ENCODE peak calls at places on chromosome 19, in six cellular contexts. F is transverse colon, I is esophagus squamous epithelium, V is osteoblast, E is astrocyte, J is pancreas. Z is an unnamed sample. For H3K4me1 and H3K36me3, the result is how much of the 10 kb centered on the place peaks cover.

GRCh38 chr19:12913011-12913561 is 6.0 kb downstream of the SYCE2 start:
- DNase-seq in F (peak), I (no peak), V (peak), E (peak), J (peak), Z (no peak)

GRCh38 chr19:38229585-38230073 is 5.6 kb upstream of the DPF1 start:
- DNase-seq in F (peak), I (no peak), V (peak), E (peak), J (peak), Z (peak)

GRCh38 chr19:21022996-21023395 is 2.5 kb downstream of the ZNF430 start:
- DNase-seq in F (no peak), I (no peak), V (peak), E (peak), J (no peak), Z (no peak)

GRCh38 chr19:9406798-9407352 is 28.5 kb downstream of the ZNF266 start:
- DNase-seq in F (peak), I (no peak), V (peak), E (peak), J (peak), Z (peak)

GRCh38 chr19:43790587-43790986 is 9.8 kb upstream of the KCNN4 start:
- DNase-seq in F (no peak), I (no peak), V (no peak), E (no peak), J (no peak), Z (no peak)

GRCh38 chr19:33296473-33297060 is 5.8 kb downstream of the CEBPA start:
- DNase-seq in F (no peak), I (no peak), V (peak), E (no peak), J (no peak), Z (no peak)

GRCh38 chr19:47158367-47158791 is 27.7 kb downstream of the SAE1 start:
- DNase-seq in F (peak), I (no peak), V (no peak), E (no peak), J (no peak), Z (no peak)

GRCh38 chr19:21202865-21203494 is 61.1 kb downstream of the ZNF431 start:
- DNase-seq in F (no peak), I (no peak), V (peak), E (peak), J (no peak), Z (no peak)

GRCh38 chr19:18229474-18229873 is 3.2 kb upstream of the PDE4C start:
- DNase-seq in F (no peak), I (no peak), V (peak), E (no peak), J (no peak), Z (no peak)

GRCh38 chr19:52734893-52735661 is at the start of gene ZNF611:
- DNase-seq in F (peak), I (peak), V (peak), E (peak), J (peak), Z (peak)

GRCh38 chr19:18589380-18590272 is 1.0 kb downstream of the REX1BD start:
- DNase-seq in F (peak), I (no peak), V (peak), E (peak), J (peak), Z (peak)

DNA sequence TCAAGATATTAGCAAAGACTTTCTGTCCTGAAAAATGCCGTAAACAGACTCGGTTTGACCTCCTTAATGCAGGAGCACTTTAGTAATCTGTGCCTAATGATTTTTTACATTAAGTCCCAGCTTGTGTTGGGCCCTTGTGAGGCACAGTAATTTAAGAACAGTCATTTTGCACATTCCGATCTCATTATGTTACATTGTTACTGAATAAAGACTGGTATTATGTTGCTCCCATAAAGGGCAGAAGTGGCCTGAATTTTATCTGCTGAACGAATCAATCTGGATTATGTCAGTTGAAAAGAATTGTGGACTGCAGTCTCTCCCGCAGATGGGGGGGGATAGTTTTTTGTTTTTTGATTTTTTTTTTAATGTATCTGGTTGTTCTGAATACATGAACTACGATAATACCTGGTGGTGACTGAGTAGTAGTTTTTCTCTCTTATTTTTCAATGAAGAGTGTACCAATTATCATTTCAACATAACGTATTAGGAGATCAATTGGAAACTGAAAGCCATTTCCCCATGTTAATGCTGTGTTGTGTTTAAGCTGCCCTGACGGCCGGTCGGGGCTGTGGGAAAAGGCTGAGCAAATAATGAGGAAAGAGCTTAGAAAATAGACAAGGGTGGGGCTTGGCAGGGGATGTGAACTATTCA is 290.2 kb downstream of the ZNF536 start:
- DNase-seq in F (no peak), I (no peak), V (no peak), E (peak), J (peak), Z (no peak)
- H3K4me1 ChIP-seq in F (under half), I (under half), V (under half), E (under half), J (under half), Z (under half)

DNA sequence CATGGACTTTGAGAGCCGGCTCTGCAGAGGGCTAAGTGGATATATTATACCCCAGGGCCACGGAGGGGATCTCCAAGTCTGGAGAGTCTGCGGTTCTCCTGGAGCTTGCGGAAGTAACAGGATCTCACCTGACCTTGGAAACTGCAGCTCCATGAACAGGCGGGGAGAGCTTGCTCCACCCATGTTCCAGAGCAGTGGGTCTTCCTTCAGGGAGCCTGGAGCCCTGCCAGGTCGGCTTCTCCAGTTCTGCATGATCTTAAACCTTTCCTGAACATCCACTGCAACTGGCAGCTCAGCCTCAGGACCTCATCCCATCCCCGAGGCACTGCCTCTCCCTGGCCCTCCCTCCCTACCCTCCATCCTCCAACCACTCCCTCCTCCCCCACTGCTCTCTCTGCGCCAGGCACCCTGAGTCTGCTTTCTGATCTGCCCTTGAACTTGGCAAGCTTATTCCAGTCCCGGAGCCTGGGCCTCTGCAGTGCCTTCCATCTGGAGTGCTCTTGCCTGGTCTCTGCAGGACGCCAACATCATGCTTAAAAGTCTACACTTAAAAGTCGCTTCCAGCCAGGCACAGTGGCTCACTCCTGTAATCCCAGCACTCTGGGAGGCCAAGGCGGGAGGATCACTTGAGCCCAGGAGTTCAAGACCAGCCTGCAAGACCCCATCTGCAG is 13.2 kb downstream of the ATCAY start:
- DNase-seq in F (no peak), I (no peak), V (peak), E (no peak), J (no peak), Z (no peak)
- H3K36me3 ChIP-seq in F (under half), I (under half), V (under half), E (under half), J (under half), Z (under half)

GRCh38 chr19:5291588-5292193 is 48.9 kb downstream of the PTPRS start:
- DNase-seq in F (no peak), I (no peak), V (peak), E (no peak), J (no peak), Z (no peak)

GRCh38 chr19:5289060-5289990 is 51.3 kb downstream of the PTPRS start:
- DNase-seq in F (no peak), I (no peak), V (peak), E (no peak), J (peak), Z (no peak)

GRCh38 chr19:5292453-5292842 is 48.2 kb downstream of the PTPRS start:
- DNase-seq in F (peak), I (no peak), V (no peak), E (no peak), J (peak), Z (no peak)

GRCh38 chr19:5288347-5288739 is 52.3 kb downstream of the PTPRS start:
- DNase-seq in F (peak), I (no peak), V (peak), E (no peak), J (peak), Z (no peak)

GRCh38 chr19:5290336-5291262 is 50.0 kb downstream of the PTPRS start:
- DNase-seq in F (no peak), I (no peak), V (peak), E (no peak), J (peak), Z (no peak)
- H3K4me1 ChIP-seq in F (under half), I (half or more), V (under half), E (under half), J (under half), Z (under half)

DNA sequence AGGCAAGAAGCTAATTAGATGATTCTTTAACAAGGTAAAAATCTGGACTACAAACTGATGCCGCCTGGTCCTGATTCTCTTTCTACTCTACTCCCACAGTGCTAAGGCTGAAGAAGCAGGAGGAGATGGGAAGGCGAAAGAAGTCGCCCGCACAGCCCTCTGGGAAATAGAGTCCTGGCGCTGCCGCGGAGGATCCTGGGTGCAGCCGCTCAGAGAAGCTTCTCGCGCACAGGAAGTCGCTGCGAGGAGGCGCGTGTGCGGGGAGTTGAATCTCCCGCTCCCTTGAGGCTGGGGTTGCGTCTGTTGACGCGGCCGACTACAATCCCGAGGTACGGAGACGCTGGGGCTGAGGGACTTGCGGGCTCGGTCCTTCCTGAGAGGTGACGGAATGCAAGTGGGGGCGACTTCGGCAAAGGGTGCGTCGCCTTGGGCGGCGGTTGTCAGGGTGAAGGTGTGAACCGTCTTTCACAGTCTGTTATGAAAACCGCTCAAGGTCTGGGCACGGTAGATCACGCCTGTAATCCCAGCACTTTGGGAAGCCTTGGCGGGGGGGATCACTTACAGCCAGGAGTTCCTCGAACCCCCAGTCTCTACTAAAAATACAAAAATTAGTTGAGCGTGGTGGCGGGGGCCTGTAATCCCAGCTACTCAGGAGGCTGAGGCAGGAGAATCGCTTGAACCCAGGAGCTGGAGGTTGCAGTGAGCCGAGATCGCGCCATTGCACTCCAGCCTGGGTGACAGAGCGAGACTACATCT is at the start of gene ZNF473:
- DNase-seq in F (peak), I (peak), V (peak), E (peak), J (peak), Z (peak)
- H3K36me3 ChIP-seq in F (under half), I (under half), V (under half), E (under half), J (under half), Z (under half)

GRCh38 chr19:11680689-11681302 is 58.0 kb downstream of the ZNF823 start:
- DNase-seq in F (no peak), I (no peak), V (no peak), E (no peak), J (no peak), Z (no peak)

GRCh38 chr19:11685676-11686650 is 52.8 kb downstream of the ZNF823 start:
- DNase-seq in F (no peak), I (no peak), V (no peak), E (no peak), J (no peak), Z (no peak)

DNA sequence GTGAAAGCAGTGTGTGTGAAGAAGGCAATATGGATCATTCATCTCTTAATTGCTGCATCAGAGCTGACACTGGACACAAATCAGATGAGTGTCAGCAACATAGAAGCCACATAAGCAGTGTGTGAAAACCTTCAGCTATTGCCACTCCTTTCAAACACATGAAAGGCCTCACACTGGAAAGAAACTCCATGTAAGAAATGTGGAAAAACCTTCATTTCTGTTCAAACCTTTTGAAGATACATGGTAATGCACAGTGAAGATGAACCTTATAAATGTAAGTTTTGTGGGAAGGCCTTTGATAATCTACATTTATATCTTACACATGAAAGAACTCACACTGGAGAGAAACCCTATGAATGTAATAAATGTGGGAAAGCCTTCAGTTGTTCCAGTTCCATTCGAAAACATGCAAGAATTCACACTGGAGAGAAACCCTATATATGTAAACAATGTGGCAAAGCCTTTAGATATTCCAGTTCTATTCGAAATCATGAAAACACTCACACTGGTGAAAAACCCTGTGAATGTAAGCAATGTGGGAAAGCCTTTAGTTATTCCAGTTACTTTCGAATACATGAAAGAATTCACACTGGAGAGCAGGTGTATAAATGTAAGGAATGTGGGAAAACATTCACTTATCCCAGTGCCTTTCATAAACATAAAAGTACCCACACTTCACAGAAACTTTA is 53.6 kb downstream of the ZNF823 start:
- DNase-seq in F (no peak), I (no peak), V (no peak), E (no peak), J (no peak), Z (no peak)
- H3K4me1 ChIP-seq in F (under half), I (under half), V (under half), E (under half), J (under half), Z (under half)